ENCODE peak calls at places on chromosomes 12 and 14, in eight cellular contexts. W is RWPE1; Q is lower leg skin; L is spleen; N is Calu3; M is foreskin fibroblast; B is CD8-positive, alpha-beta T cell; F is mucosa of descending colon. U is an unnamed sample.

GRCh38 chr12:34286483-34286882 is 264.2 kb downstream of the ALG10 start:
- DNase-seq in W (no peak), Q (peak), L (no peak), N (no peak), M (no peak), B (no peak), F (no peak), U (no peak)

GRCh38 chr12:22275847-22276246 is 58.7 kb downstream of the ST8SIA1 start:
- DNase-seq in W (peak), Q (peak), L (no peak), N (peak), M (peak), B (no peak), F (peak), U (no peak)

GRCh38 chr14:50333010-50333409 is 20.9 kb downstream of the DMAC2L start:
- DNase-seq in W (peak), Q (no peak), L (no peak), N (no peak), M (peak), B (no peak), F (no peak), U (no peak)

GRCh38 chr14:98633380-98633779 is 638.6 kb downstream of the BCL11B start:
- DNase-seq in W (no peak), Q (no peak), L (no peak), N (no peak), M (no peak), B (no peak), F (peak), U (no peak)

GRCh38 chr12:76032043-76032981 is 736 bp upstream of the PHLDA1 start:
- DNase-seq in W (peak), Q (peak), L (no peak), N (peak), M (peak), B (peak), F (peak), U (no peak)

GRCh38 chr14:94646066-94646465 is 33.9 kb downstream of the SERPINA3 start:
- DNase-seq in W (no peak), Q (peak), L (no peak), N (no peak), M (no peak), B (no peak), F (no peak), U (no peak)

GRCh38 chr14:92680781-92681650 is 67.4 kb downstream of the LGMN start:
- DNase-seq in W (peak), Q (peak), L (peak), N (peak), M (peak), B (peak), F (peak), U (peak)

GRCh38 chr14:22305563-22306127 is 283.4 kb downstream of the DAD1 start:
- DNase-seq in W (no peak), Q (no peak), L (no peak), N (no peak), M (no peak), B (no peak), F (no peak), U (no peak)

GRCh38 chr12:19234991-19235876 is 105.7 kb downstream of the PLEKHA5 start:
- DNase-seq in W (no peak), Q (no peak), L (no peak), N (no peak), M (peak), B (no peak), F (no peak), U (no peak)

GRCh38 chr12:124837958-124838803 is 25.5 kb downstream of the SCARB1 start:
- DNase-seq in W (peak), Q (no peak), L (peak), N (peak), M (peak), B (no peak), F (peak), U (no peak)

GRCh38 chr12:102748704-102749103 is 168.3 kb downstream of the PAH start:
- DNase-seq in W (no peak), Q (no peak), L (no peak), N (no peak), M (no peak), B (no peak), F (no peak), U (no peak)

GRCh38 chr12:79057540-79057939 is 193.0 kb downstream of the SYT1 start:
- DNase-seq in W (no peak), Q (no peak), L (no peak), N (no peak), M (no peak), B (no peak), F (no peak), U (no peak)

GRCh38 chr12:46562625-46563228 is 190.2 kb upstream of the SLC38A2 start:
- DNase-seq in W (no peak), Q (no peak), L (no peak), N (no peak), M (peak), B (no peak), F (no peak), U (no peak)

GRCh38 chr14:63544641-63545234 is 1.6 kb upstream of the PPP2R5E start:
- DNase-seq in W (peak), Q (peak), L (no peak), N (peak), M (peak), B (no peak), F (peak), U (no peak)

GRCh38 chr12:56079729-56080555 is at the start of gene ERBB3:
- DNase-seq in W (peak), Q (peak), L (peak), N (peak), M (peak), B (peak), F (peak), U (peak)

GRCh38 chr14:50797250-50798047 is 33.5 kb downstream of the NIN start:
- DNase-seq in W (no peak), Q (no peak), L (no peak), N (no peak), M (peak), B (no peak), F (no peak), U (no peak)

GRCh38 chr12:129082441-129082840 is 229.2 kb downstream of the GLT1D1 start:
- DNase-seq in W (no peak), Q (peak), L (no peak), N (no peak), M (no peak), B (no peak), F (no peak), U (no peak)

GRCh38 chr14:97021571-97022171 is 224.5 kb downstream of the VRK1 start:
- DNase-seq in W (peak), Q (no peak), L (no peak), N (no peak), M (no peak), B (no peak), F (no peak), U (no peak)

GRCh38 chr14:49641697-49642129 is 6.7 kb upstream of the DNAAF2 start:
- DNase-seq in W (no peak), Q (no peak), L (no peak), N (no peak), M (peak), B (no peak), F (peak), U (no peak)

GRCh38 chr12:2291182-2291832 is 238.5 kb downstream of the CACNA1C start:
- DNase-seq in W (peak), Q (peak), L (no peak), N (peak), M (peak), B (peak), F (peak), U (peak)

GRCh38 chr14:99028521-99028920 is 243.5 kb downstream of the BCL11B start:
- DNase-seq in W (no peak), Q (peak), L (no peak), N (no peak), M (no peak), B (no peak), F (no peak), U (no peak)

GRCh38 chr14:88838015-88838414 is 13.6 kb downstream of the TTC8 start:
- DNase-seq in W (no peak), Q (no peak), L (no peak), N (no peak), M (no peak), B (no peak), F (no peak), U (no peak)

GRCh38 chr14:61753631-61754030 is 8.6 kb upstream of the SNAPC1 start:
- DNase-seq in W (no peak), Q (no peak), L (no peak), N (no peak), M (peak), B (no peak), F (no peak), U (no peak)

GRCh38 chr14:85617799-85618198 is 87.9 kb downstream of the FLRT2 start:
- DNase-seq in W (peak), Q (no peak), L (no peak), N (no peak), M (no peak), B (no peak), F (no peak), U (no peak)

GRCh38 chr12:14284189-14284722 is 81.2 kb upstream of the ATF7IP start:
- DNase-seq in W (no peak), Q (no peak), L (no peak), N (no peak), M (no peak), B (no peak), F (no peak), U (no peak)

GRCh38 chr14:101410126-101410525 is 151.2 kb upstream of the DIO3 start:
- DNase-seq in W (no peak), Q (no peak), L (no peak), N (no peak), M (no peak), B (no peak), F (no peak), U (no peak)

GRCh38 chr12:65466906-65467305 is 188.4 kb downstream of the MSRB3 start:
- DNase-seq in W (no peak), Q (no peak), L (no peak), N (no peak), M (peak), B (no peak), F (no peak), U (no peak)

GRCh38 chr12:115172521-115172920 is 488.5 kb upstream of the TBX3 start:
- DNase-seq in W (no peak), Q (no peak), L (no peak), N (no peak), M (peak), B (no peak), F (no peak), U (no peak)

GRCh38 chr14:55454264-55455151 is 14.1 kb upstream of the TBPL2 start:
- DNase-seq in W (peak), Q (no peak), L (no peak), N (peak), M (peak), B (no peak), F (peak), U (peak)

GRCh38 chr12:12088761-12089160 is 18.0 kb downstream of the BCL2L14 start:
- DNase-seq in W (no peak), Q (no peak), L (no peak), N (no peak), M (no peak), B (no peak), F (no peak), U (no peak)

GRCh38 chr12:85277900-85278597 is 2.0 kb upstream of the ALX1 start:
- DNase-seq in W (no peak), Q (peak), L (peak), N (no peak), M (no peak), B (no peak), F (peak), U (no peak)

GRCh38 chr12:5333096-5333495 is 98.8 kb upstream of the NTF3 start:
- DNase-seq in W (no peak), Q (no peak), L (no peak), N (no peak), M (no peak), B (no peak), F (no peak), U (no peak)

GRCh38 chr14:104681689-104682074 is 7.7 kb upstream of the INF2 start:
- DNase-seq in W (peak), Q (peak), L (peak), N (peak), M (peak), B (no peak), F (peak), U (no peak)

GRCh38 chr12:105644770-105645169 is 314.3 kb downstream of the C12orf75 start:
- DNase-seq in W (no peak), Q (no peak), L (no peak), N (no peak), M (no peak), B (no peak), F (no peak), U (no peak)

GRCh38 chr12:105637470-105637869 is 307.0 kb downstream of the C12orf75 start:
- DNase-seq in W (no peak), Q (no peak), L (no peak), N (no peak), M (no peak), B (no peak), F (no peak), U (no peak)

GRCh38 chr12:105640780-105641179 is 310.3 kb downstream of the C12orf75 start:
- DNase-seq in W (no peak), Q (no peak), L (no peak), N (no peak), M (no peak), B (no peak), F (no peak), U (no peak)

GRCh38 chr12:105641742-105642141 is 311.3 kb downstream of the C12orf75 start:
- DNase-seq in W (no peak), Q (no peak), L (no peak), N (no peak), M (no peak), B (no peak), F (no peak), U (no peak)
- TF ChIP-seq CTCF in W (no peak), Q (no peak), L (no peak), N (no peak), M (no peak), B (no peak), F (no peak), U (no peak)

GRCh38 chr12:54068423-54069070 is 14.9 kb downstream of the HOXC4 start:
- DNase-seq in W (peak), Q (no peak), L (no peak), N (no peak), M (no peak), B (no peak), F (no peak), U (no peak)

GRCh38 chr12:54075974-54076373 is 22.3 kb downstream of the HOXC4 start:
- DNase-seq in W (no peak), Q (no peak), L (no peak), N (no peak), M (no peak), B (no peak), F (no peak), U (no peak)

GRCh38 chr12:54075431-54075830 is 21.8 kb downstream of the HOXC4 start:
- DNase-seq in W (no peak), Q (no peak), L (no peak), N (no peak), M (no peak), B (no peak), F (no peak), U (no peak)

GRCh38 chr12:54074308-54074707 is 20.7 kb downstream of the HOXC4 start:
- DNase-seq in W (no peak), Q (no peak), L (no peak), N (no peak), M (no peak), B (no peak), F (no peak), U (no peak)

GRCh38 chr12:54071942-54072341 is 18.3 kb downstream of the HOXC4 start:
- DNase-seq in W (no peak), Q (no peak), L (no peak), N (no peak), M (no peak), B (no peak), F (no peak), U (no peak)
- TF ChIP-seq CTCF in W (no peak), Q (no peak), L (no peak), N (no peak), M (no peak), B (no peak), F (no peak), U (no peak)

DNA sequence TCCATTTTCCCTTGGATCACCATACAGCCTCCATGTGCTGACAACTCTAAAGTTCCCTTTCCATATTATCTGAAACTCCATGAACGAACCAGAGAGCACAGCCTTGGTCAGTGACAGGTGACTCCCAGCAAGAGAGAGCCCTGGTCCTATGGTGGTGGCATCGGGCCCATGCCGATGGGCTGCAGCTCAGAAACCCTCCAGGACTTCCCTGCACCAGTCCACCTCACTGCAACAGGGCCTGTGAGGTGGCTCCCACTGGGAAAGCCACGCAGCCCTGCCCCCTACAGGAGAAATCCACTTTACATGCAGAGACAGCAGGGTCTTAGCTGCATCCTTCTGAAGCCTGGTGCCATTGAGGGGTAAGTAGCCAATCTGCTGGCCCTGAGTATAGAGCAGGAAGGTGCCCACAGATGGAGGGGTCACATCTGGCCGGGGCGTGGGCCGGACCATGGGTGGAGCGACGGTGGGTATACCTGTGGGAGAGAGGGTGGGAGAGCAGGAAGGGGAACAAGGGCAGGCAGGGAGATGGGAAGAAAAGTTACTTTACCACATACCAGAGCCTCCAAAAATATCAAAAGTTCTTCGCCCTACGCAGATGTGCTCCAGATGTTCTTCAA is 24.7 kb downstream of the RTRAF start:
- DNase-seq in W (no peak), Q (no peak), L (no peak), N (peak), M (peak), B (no peak), F (no peak), U (no peak)
- TF ChIP-seq CTCF in W (no peak), Q (no peak), L (no peak), N (no peak), M (no peak), B (no peak), F (no peak), U (peak)

DNA sequence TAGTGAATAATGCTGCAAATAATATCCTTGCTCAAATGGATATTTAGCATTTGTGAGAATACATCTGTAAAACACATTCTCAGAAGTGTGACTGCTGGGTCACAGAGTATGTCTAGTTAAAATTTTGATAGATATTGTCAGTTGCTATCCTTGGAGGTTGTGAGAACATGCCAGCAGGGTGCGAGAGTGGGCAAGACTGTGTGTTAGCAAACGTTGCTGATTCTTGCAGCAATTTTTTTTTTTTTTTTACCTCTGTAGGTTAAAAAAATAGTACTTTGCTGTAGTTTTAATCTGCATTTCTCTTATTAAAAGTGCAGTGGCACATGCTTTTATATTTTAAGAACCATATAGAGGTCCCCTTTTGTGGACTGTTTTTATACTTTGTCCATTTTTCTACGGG is 4.5 kb upstream of the NYNRIN start:
- DNase-seq in W (no peak), Q (no peak), L (no peak), N (no peak), M (no peak), B (no peak), F (no peak), U (no peak)
- TF ChIP-seq CTCF in W (no peak), Q (no peak), L (no peak), N (no peak), M (no peak), B (no peak), F (no peak), U (no peak)

DNA sequence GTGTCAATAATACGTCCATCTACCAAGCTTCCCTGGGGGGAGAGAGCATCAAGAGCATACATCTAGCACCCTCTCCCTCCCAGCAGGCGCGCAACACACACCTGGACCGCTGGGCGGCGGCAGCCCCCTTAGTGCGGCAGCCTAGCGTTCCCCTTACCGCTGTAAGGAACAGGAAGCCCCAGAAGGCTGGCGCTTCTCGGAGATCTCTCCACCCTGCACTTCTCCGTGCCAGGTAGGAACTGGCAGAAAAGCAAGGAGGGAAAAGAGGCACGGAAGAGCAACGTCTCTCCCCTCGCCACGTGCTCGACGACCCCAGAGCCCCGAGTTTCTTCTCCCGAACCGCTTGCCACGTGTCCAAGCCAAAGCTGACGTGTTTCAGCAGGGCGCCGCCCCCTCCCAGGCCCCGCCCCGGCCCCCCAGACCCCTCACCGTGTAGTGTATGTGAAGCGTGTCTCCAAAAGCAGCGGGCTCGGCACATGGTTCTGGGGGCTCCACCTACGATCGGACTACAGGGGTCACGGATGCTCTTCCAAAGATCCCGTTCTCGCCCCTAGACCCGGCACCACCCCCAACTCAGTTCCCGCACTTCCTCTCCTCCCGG is 575 bp downstream of the FKBP11 start:
- DNase-seq in W (peak), Q (no peak), L (peak), N (peak), M (peak), B (peak), F (peak), U (peak)
- TF ChIP-seq CTCF in W (peak), Q (no peak), L (peak), N (no peak), M (peak), B (peak), F (no peak), U (no peak)

GRCh38 chr12:74317078-74317581 is 220.5 kb upstream of the ATXN7L3B start:
- DNase-seq in W (peak), Q (no peak), L (no peak), N (peak), M (peak), B (no peak), F (no peak), U (no peak)
- TF ChIP-seq CTCF in W (no peak), Q (no peak), L (no peak), N (peak), M (no peak), B (no peak), F (no peak), U (peak)

DNA sequence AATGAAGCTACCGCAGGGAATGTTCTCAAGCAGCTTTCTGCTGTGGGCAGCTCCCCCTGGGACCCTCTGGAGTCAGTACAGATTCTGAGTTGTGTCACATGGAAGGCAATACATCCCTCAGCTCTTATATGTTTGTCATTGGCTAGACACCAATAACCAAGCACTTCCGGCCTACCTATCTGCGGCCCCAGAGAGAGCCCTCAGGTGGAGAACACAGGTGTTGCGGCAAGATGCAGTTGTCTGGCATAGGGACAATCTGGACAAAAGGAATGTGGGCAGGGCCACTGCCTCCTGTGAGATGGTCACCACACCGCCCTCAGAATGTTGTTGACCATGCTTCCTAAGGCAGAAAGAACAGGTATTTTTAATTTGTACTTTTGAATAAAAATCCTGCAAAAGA is 118.7 kb downstream of the BRMS1L start:
- DNase-seq in W (peak), Q (no peak), L (no peak), N (peak), M (no peak), B (no peak), F (peak), U (no peak)
- TF ChIP-seq CTCF in W (no peak), Q (no peak), L (no peak), N (no peak), M (no peak), B (no peak), F (no peak), U (peak)

DNA sequence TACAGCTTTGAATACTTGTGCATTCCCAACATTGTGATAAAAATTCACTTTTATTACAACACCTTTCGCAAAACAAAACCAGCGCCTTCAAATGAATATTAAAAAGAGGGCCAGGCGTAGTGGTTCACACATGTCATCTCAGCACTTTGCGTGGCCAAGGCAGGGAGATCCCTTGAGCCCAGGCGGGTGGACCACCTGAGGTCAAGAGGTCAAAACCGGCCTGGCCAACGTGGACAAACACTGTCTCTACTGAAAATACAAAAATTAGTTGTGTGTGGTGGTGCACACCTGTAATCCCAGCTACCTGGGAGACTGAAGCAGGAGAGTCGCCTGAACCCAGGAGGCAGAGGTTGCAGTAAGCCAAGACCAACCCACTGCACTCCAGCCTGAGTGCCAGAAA is 42.8 kb downstream of the HNRNPC start:
- DNase-seq in W (no peak), Q (no peak), L (no peak), N (no peak), M (no peak), B (no peak), F (no peak), U (no peak)
- TF ChIP-seq CTCF in W (no peak), Q (no peak), L (no peak), N (no peak), M (no peak), B (no peak), F (no peak), U (no peak)

U was measured in D721Med.